ENCODE peak calls at places on chromosomes 11 and 22, in ten cellular contexts. Z, H, T, Y, M, R, U, D, I and E are unnamed samples.

GRCh38 chr11:1825785-1826451 is 8.9 kb upstream of the SYT8 start:
- DNase-seq in Z (no peak), H (no peak), T (no peak), Y (no peak), M (no peak), R (no peak), U (no peak), D (no peak), I (no peak), E (no peak)

GRCh38 chr22:37403267-37403960 is 23.9 kb downstream of the ELFN2 start:
- DNase-seq in Z (no peak), H (no peak), T (no peak), Y (no peak), M (no peak), R (no peak), U (no peak), D (no peak), I (no peak), E (no peak)

GRCh38 chr22:40040927-40041326 is 46.2 kb downstream of the FAM83F start:
- DNase-seq in Z (no peak), H (peak), T (no peak), Y (peak), M (no peak), R (no peak), U (peak), D (no peak), I (peak), E (peak)

GRCh38 chr11:32290783-32291182 is 144.6 kb downstream of the WT1 start:
- DNase-seq in Z (no peak), H (no peak), T (no peak), Y (peak), M (no peak), R (no peak), U (no peak), D (no peak), I (no peak), E (no peak)

GRCh38 chr11:44816761-44817160 is 90.0 kb downstream of the TSPAN18 start:
- DNase-seq in Z (no peak), H (no peak), T (no peak), Y (no peak), M (no peak), R (no peak), U (no peak), D (no peak), I (no peak), E (no peak)

GRCh38 chr22:46490538-46490937 is 46.9 kb downstream of the CELSR1 start:
- DNase-seq in Z (no peak), H (no peak), T (no peak), Y (peak), M (no peak), R (no peak), U (no peak), D (no peak), I (no peak), E (no peak)

GRCh38 chr11:117045196-117045595 is 53.0 kb downstream of the SIK3 start:
- DNase-seq in Z (peak), H (no peak), T (no peak), Y (no peak), M (peak), R (no peak), U (peak), D (no peak), I (peak), E (no peak)

GRCh38 chr11:32888805-32889204 is 3.8 kb upstream of the QSER1 start:
- DNase-seq in Z (peak), H (no peak), T (no peak), Y (no peak), M (peak), R (no peak), U (no peak), D (no peak), I (no peak), E (peak)

GRCh38 chr11:45180158-45180887 is 33.9 kb downstream of the PRDM11 start:
- DNase-seq in Z (no peak), H (no peak), T (no peak), Y (peak), M (no peak), R (peak), U (peak), D (peak), I (peak), E (no peak)

GRCh38 chr11:61473370-61474025 is 35.1 kb upstream of the LRRC10B start:
- DNase-seq in Z (no peak), H (no peak), T (no peak), Y (peak), M (peak), R (no peak), U (no peak), D (no peak), I (no peak), E (no peak)

GRCh38 chr11:115493905-115494304 is 10.3 kb downstream of the CADM1 start:
- DNase-seq in Z (no peak), H (no peak), T (no peak), Y (no peak), M (peak), R (no peak), U (no peak), D (no peak), I (no peak), E (no peak)

GRCh38 chr11:38089728-38090127 is 1491.7 kb upstream of the RAG2 start:
- DNase-seq in Z (no peak), H (no peak), T (no peak), Y (no peak), M (no peak), R (no peak), U (no peak), D (no peak), I (peak), E (peak)

GRCh38 chr11:2308713-2309112 is 6.9 kb downstream of the TSPAN32 start:
- DNase-seq in Z (no peak), H (no peak), T (no peak), Y (no peak), M (no peak), R (no peak), U (no peak), D (no peak), I (no peak), E (no peak)

GRCh38 chr11:87038235-87038960 is 664 bp downstream of the TMEM135 start:
- DNase-seq in Z (no peak), H (no peak), T (no peak), Y (no peak), M (no peak), R (no peak), U (no peak), D (no peak), I (no peak), E (no peak)

GRCh38 chr11:17978553-17979287 is 34.1 kb downstream of the SERGEF start:
- DNase-seq in Z (no peak), H (no peak), T (peak), Y (peak), M (peak), R (peak), U (peak), D (peak), I (peak), E (peak)

GRCh38 chr22:47304854-47305253 is 542.4 kb downstream of the TBC1D22A start:
- DNase-seq in Z (no peak), H (no peak), T (no peak), Y (no peak), M (no peak), R (no peak), U (no peak), D (no peak), I (no peak), E (no peak)

GRCh38 chr11:32136654-32137053 is 45.8 kb downstream of the RCN1 start:
- DNase-seq in Z (no peak), H (no peak), T (no peak), Y (no peak), M (no peak), R (no peak), U (no peak), D (no peak), I (no peak), E (no peak)

GRCh38 chr22:30250039-30250565 is 3.5 kb upstream of the LIF start:
- DNase-seq in Z (no peak), H (no peak), T (no peak), Y (no peak), M (no peak), R (no peak), U (no peak), D (no peak), I (no peak), E (no peak)

GRCh38 chr11:34502949-34503348 is 10.6 kb downstream of the ELF5 start:
- DNase-seq in Z (no peak), H (no peak), T (no peak), Y (no peak), M (peak), R (no peak), U (no peak), D (no peak), I (no peak), E (no peak)

GRCh38 chr22:46374663-46375474 is 39.4 kb downstream of the TRMU start:
- DNase-seq in Z (no peak), H (no peak), T (no peak), Y (no peak), M (no peak), R (peak), U (peak), D (no peak), I (no peak), E (no peak)

GRCh38 chr22:32546935-32547334 is 72.3 kb downstream of the FBXO7 start:
- DNase-seq in Z (no peak), H (no peak), T (no peak), Y (no peak), M (no peak), R (no peak), U (no peak), D (no peak), I (no peak), E (no peak)

GRCh38 chr11:113904379-113905101 is at the start of gene HTR3B:
- DNase-seq in Z (no peak), H (no peak), T (no peak), Y (no peak), M (no peak), R (no peak), U (no peak), D (no peak), I (no peak), E (no peak)

GRCh38 chr11:68545796-68546195 is 85.2 kb downstream of the PPP6R3 start:
- DNase-seq in Z (no peak), H (no peak), T (no peak), Y (no peak), M (no peak), R (peak), U (peak), D (no peak), I (no peak), E (no peak)

GRCh38 chr22:37734402-37734700 is 37.5 kb downstream of the TRIOBP start:
- DNase-seq in Z (no peak), H (no peak), T (no peak), Y (no peak), M (no peak), R (no peak), U (no peak), D (no peak), I (no peak), E (no peak)

GRCh38 chr11:9990221-9990973 is 303.6 kb downstream of the SBF2 start:
- DNase-seq in Z (no peak), H (no peak), T (peak), Y (no peak), M (peak), R (no peak), U (no peak), D (no peak), I (no peak), E (peak)

GRCh38 chr11:2095542-2095941 is 43.6 kb downstream of the IGF2 start:
- DNase-seq in Z (no peak), H (no peak), T (no peak), Y (no peak), M (no peak), R (no peak), U (no peak), D (no peak), I (no peak), E (no peak)

GRCh38 chr11:70568504-70569172 is 170.3 kb downstream of the CTTN start:
- DNase-seq in Z (no peak), H (peak), T (no peak), Y (no peak), M (peak), R (peak), U (no peak), D (no peak), I (peak), E (peak)

GRCh38 chr22:28741200-28741757 is 341 bp downstream of the CHEK2 start:
- DNase-seq in Z (no peak), H (no peak), T (no peak), Y (no peak), M (no peak), R (no peak), U (no peak), D (no peak), I (peak), E (no peak)

GRCh38 chr11:120707663-120708062 is 196.1 kb downstream of the GRIK4 start:
- DNase-seq in Z (no peak), H (no peak), T (no peak), Y (no peak), M (no peak), R (no peak), U (no peak), D (no peak), I (no peak), E (no peak)

GRCh38 chr11:117857734-117858369 is 18.6 kb downstream of the FXYD6 start:
- DNase-seq in Z (no peak), H (no peak), T (no peak), Y (no peak), M (no peak), R (no peak), U (no peak), D (no peak), I (no peak), E (no peak)

GRCh38 chr11:33687733-33688479 is 12.7 kb downstream of the C11orf91 start:
- DNase-seq in Z (no peak), H (no peak), T (no peak), Y (peak), M (peak), R (peak), U (peak), D (peak), I (peak), E (peak)

GRCh38 chr11:128499613-128500213 is 87.6 kb downstream of the ETS1 start:
- DNase-seq in Z (no peak), H (no peak), T (no peak), Y (no peak), M (no peak), R (no peak), U (no peak), D (no peak), I (no peak), E (no peak)

GRCh38 chr11:128496684-128497056 is 90.7 kb downstream of the ETS1 start:
- DNase-seq in Z (no peak), H (no peak), T (no peak), Y (no peak), M (no peak), R (no peak), U (no peak), D (peak), I (no peak), E (no peak)

GRCh38 chr11:128498846-128499245 is 88.5 kb downstream of the ETS1 start:
- DNase-seq in Z (no peak), H (no peak), T (no peak), Y (no peak), M (peak), R (no peak), U (no peak), D (no peak), I (no peak), E (peak)

GRCh38 chr11:128496249-128496648 is 91.1 kb downstream of the ETS1 start:
- DNase-seq in Z (no peak), H (no peak), T (no peak), Y (no peak), M (no peak), R (no peak), U (no peak), D (no peak), I (no peak), E (no peak)

DNA sequence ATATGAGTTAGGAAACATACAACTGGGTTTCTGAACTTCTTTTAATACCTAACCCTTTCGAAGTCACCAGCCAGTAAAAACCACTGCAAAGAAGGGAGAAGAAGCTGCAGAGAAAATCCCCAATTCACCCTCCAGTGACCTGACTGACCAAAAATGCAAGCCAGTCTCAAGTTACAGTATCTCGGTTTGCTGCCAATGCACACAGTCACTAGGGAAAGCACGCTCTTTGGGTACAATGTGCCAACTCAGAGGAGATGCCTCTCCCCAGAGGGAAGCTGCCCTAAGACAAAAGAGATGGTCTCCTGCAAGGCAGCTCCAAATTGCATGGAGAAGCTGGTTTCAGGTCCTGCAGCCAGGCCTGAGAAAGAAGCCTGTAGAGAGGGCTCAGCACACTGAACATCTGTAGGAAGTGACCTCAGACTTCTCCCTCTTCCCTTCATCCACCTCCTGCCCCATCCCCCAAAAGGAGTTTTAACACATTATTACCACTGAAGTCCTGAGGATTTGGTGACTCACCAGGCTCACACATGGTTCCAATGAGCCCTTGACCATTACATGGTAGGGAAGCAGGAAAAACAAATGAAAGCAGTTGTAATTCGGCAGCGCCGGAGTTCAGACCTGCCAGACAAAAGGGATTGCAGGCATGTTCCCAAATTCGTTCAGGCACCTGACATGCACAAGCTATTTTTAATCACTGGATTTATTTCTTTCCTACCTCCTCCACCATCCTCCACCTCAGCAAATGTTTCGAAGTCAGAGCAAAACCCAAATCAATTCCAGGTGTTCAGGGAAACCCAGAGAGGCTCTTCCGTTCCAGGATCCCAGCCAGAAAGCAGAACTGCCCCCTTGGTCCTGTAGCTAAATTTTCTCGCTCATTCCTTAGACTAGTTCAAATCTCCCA is 90.1 kb downstream of the ETS1 start:
- DNase-seq in Z (peak), H (no peak), T (peak), Y (no peak), M (peak), R (peak), U (peak), D (peak), I (no peak), E (peak)
- H3K27ac ChIP-seq in Z (peak), H (no peak), T (peak), Y (no peak), M (peak), R (peak), U (peak), D (peak), I (no peak), E (peak)

GRCh38 chr11:64489831-64490441 is 101.1 kb upstream of the SLC22A12 start:
- DNase-seq in Z (no peak), H (no peak), T (no peak), Y (peak), M (peak), R (peak), U (peak), D (peak), I (peak), E (peak)
- TF ChIP-seq CTCF in Z (peak), H (peak), T (peak), Y (peak), M (peak), R (peak), U (peak), D (peak), I (peak), E (peak)

GRCh38 chr11:6273188-6273587 is 13.6 kb downstream of the CCKBR start:
- DNase-seq in Z (no peak), H (no peak), T (no peak), Y (no peak), M (no peak), R (no peak), U (no peak), D (no peak), I (peak), E (no peak)
- H3K27ac ChIP-seq in Z (no peak), H (no peak), T (no peak), Y (peak), M (no peak), R (no peak), U (no peak), D (no peak), I (peak), E (no peak)

GRCh38 chr11:57639321-57640067 is 10.2 kb downstream of the YPEL4 start:
- DNase-seq in Z (no peak), H (no peak), T (no peak), Y (no peak), M (peak), R (no peak), U (no peak), D (no peak), I (peak), E (no peak)

GRCh38 chr11:57641426-57641825 is 8.3 kb downstream of the YPEL4 start:
- DNase-seq in Z (peak), H (no peak), T (no peak), Y (no peak), M (peak), R (no peak), U (no peak), D (peak), I (peak), E (peak)

GRCh38 chr11:57640068-57640800 is 9.5 kb downstream of the YPEL4 start:
- DNase-seq in Z (no peak), H (no peak), T (no peak), Y (no peak), M (no peak), R (no peak), U (no peak), D (no peak), I (no peak), E (no peak)

GRCh38 chr11:57638811-57639320 is 10.8 kb downstream of the YPEL4 start:
- DNase-seq in Z (no peak), H (no peak), T (no peak), Y (no peak), M (no peak), R (no peak), U (no peak), D (no peak), I (peak), E (peak)

DNA sequence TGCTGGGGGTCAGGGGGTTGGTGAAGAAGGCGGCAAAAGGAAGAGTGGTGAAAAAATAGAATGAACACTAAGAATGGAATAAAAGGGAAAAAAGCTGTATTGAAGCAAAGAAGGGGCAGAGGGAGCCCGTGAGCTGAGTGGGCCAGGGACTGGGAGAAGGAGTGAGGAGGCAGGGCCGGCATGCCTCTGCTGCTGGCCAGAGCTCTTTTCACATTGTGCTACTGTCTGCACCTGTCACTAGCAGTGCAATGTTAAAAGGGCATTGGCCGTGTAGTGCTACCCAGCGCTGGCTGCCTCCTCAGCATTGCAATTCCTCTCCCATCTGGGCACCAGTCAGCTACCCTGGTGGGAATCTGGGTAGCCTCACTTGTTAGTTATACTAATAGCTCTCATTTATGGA is 8.7 kb downstream of the YPEL4 start:
- DNase-seq in Z (no peak), H (no peak), T (no peak), Y (peak), M (no peak), R (no peak), U (no peak), D (no peak), I (peak), E (peak)
- TF ChIP-seq CTCF in Z (peak), H (no peak), T (no peak), Y (peak), M (peak), R (no peak), U (no peak), D (no peak), I (peak), E (peak)

GRCh38 chr11:128201801-128202200 is 385.6 kb downstream of the ETS1 start:
- DNase-seq in Z (no peak), H (no peak), T (no peak), Y (no peak), M (no peak), R (no peak), U (no peak), D (no peak), I (no peak), E (no peak)
- H3K27ac ChIP-seq in Z (no peak), H (no peak), T (no peak), Y (no peak), M (no peak), R (no peak), U (no peak), D (peak), I (no peak), E (no peak)